ENCODE peak calls at places on chromosomes 11 and 22, in ten cellular contexts. G, W, P, N, Q, C, V, X, Z and F are unnamed samples.

GRCh38 chr11:10942621-10943020 is 84.8 kb upstream of the ZBED5 start:
- DNase-seq in G (no peak), W (no peak), P (no peak), N (no peak), Q (no peak), C (no peak), V (no peak), X (no peak), Z (no peak), F (no peak)

GRCh38 chr11:119108151-119108856 is 1.2 kb downstream of the C2CD2L start:
- DNase-seq in G (no peak), W (no peak), P (peak), N (peak), Q (peak), C (no peak), V (no peak), X (no peak), Z (no peak), F (no peak)

GRCh38 chr22:44537016-44537936 is 39.2 kb upstream of the RTL6 start:
- DNase-seq in G (no peak), W (no peak), P (no peak), N (peak), Q (no peak), C (no peak), V (no peak), X (peak), Z (no peak), F (no peak)

GRCh38 chr22:32994046-32994827 is 63.9 kb downstream of the SYN3 start:
- DNase-seq in G (no peak), W (no peak), P (no peak), N (peak), Q (no peak), C (peak), V (no peak), X (peak), Z (peak), F (no peak)

GRCh38 chr22:47174096-47174495 is 411.6 kb downstream of the TBC1D22A start:
- DNase-seq in G (no peak), W (no peak), P (no peak), N (no peak), Q (no peak), C (no peak), V (no peak), X (no peak), Z (no peak), F (no peak)

GRCh38 chr11:77596626-77597025 is 6.9 kb downstream of the AQP11 start:
- DNase-seq in G (no peak), W (no peak), P (no peak), N (no peak), Q (no peak), C (no peak), V (no peak), X (no peak), Z (no peak), F (no peak)

GRCh38 chr11:57324886-57325734 is at the start of gene TNKS1BP1:
- DNase-seq in G (peak), W (peak), P (peak), N (peak), Q (peak), C (peak), V (peak), X (peak), Z (peak), F (peak)

GRCh38 chr11:70584786-70585545 is 186.6 kb downstream of the CTTN start:
- DNase-seq in G (no peak), W (no peak), P (no peak), N (no peak), Q (no peak), C (no peak), V (no peak), X (peak), Z (no peak), F (no peak)

GRCh38 chr11:134616048-134616447 is 204.0 kb upstream of the B3GAT1 start:
- DNase-seq in G (no peak), W (no peak), P (no peak), N (no peak), Q (no peak), C (no peak), V (no peak), X (no peak), Z (no peak), F (no peak)

GRCh38 chr11:11512929-11513328 is 108.9 kb downstream of the GALNT18 start:
- DNase-seq in G (no peak), W (no peak), P (no peak), N (no peak), Q (no peak), C (no peak), V (no peak), X (no peak), Z (no peak), F (no peak)

GRCh38 chr22:19691721-19692341 is 22.5 kb upstream of the SEPTIN5 start:
- DNase-seq in G (no peak), W (no peak), P (no peak), N (peak), Q (no peak), C (no peak), V (no peak), X (no peak), Z (no peak), F (no peak)

GRCh38 chr22:49948116-49948515 is 12.5 kb upstream of the PIM3 start:
- DNase-seq in G (no peak), W (no peak), P (no peak), N (no peak), Q (no peak), C (no peak), V (no peak), X (no peak), Z (no peak), F (no peak)

GRCh38 chr22:20292108-20292507 is 24.0 kb upstream of the RTN4R start:
- DNase-seq in G (no peak), W (no peak), P (no peak), N (no peak), Q (no peak), C (no peak), V (no peak), X (no peak), Z (no peak), F (no peak)

GRCh38 chr11:9060700-9061111 is 30.7 kb downstream of the SCUBE2 start:
- DNase-seq in G (no peak), W (no peak), P (no peak), N (peak), Q (no peak), C (no peak), V (peak), X (no peak), Z (peak), F (no peak)

GRCh38 chr11:8870461-8871282 is 40.3 kb upstream of the AKIP1 start:
- DNase-seq in G (no peak), W (no peak), P (peak), N (peak), Q (peak), C (no peak), V (no peak), X (peak), Z (peak), F (peak)

GRCh38 chr11:298406-299065 is 790 bp downstream of the IFITM5 start:
- DNase-seq in G (no peak), W (no peak), P (no peak), N (no peak), Q (no peak), C (no peak), V (no peak), X (peak), Z (no peak), F (no peak)

GRCh38 chr11:16981651-16982194 is 32.5 kb downstream of the PLEKHA7 start:
- DNase-seq in G (no peak), W (no peak), P (no peak), N (peak), Q (no peak), C (peak), V (no peak), X (no peak), Z (peak), F (peak)

GRCh38 chr11:78039919-78040671 is 17.0 kb upstream of the KCTD14 start:
- DNase-seq in G (peak), W (no peak), P (peak), N (no peak), Q (peak), C (peak), V (no peak), X (peak), Z (no peak), F (peak)

GRCh38 chr22:36599771-36600170 is 70.8 kb upstream of the EIF3D start:
- DNase-seq in G (no peak), W (no peak), P (no peak), N (no peak), Q (no peak), C (no peak), V (no peak), X (no peak), Z (no peak), F (no peak)

GRCh38 chr22:30541979-30542810 is 4.3 kb downstream of the SEC14L6 start:
- DNase-seq in G (no peak), W (no peak), P (no peak), N (peak), Q (no peak), C (no peak), V (no peak), X (no peak), Z (peak), F (no peak)

GRCh38 chr11:1506981-1507380 is 20.4 kb upstream of the MOB2 start:
- DNase-seq in G (no peak), W (no peak), P (no peak), N (no peak), Q (no peak), C (no peak), V (no peak), X (no peak), Z (no peak), F (no peak)

GRCh38 chr11:16361108-16361869 is 4.9 kb upstream of the SOX6 start:
- DNase-seq in G (no peak), W (no peak), P (no peak), N (peak), Q (peak), C (no peak), V (no peak), X (no peak), Z (no peak), F (no peak)

GRCh38 chr22:25397616-25398015 is 166.9 kb upstream of the GRK3 start:
- DNase-seq in G (no peak), W (no peak), P (no peak), N (no peak), Q (no peak), C (no peak), V (no peak), X (no peak), Z (no peak), F (no peak)

GRCh38 chr11:67347964-67348749 is 5.2 kb downstream of the POLD4 start:
- DNase-seq in G (no peak), W (no peak), P (no peak), N (no peak), Q (no peak), C (no peak), V (no peak), X (no peak), Z (no peak), F (no peak)

GRCh38 chr11:109123811-109124787 is 297.9 kb upstream of the C11orf87 start:
- DNase-seq in G (no peak), W (no peak), P (peak), N (peak), Q (peak), C (no peak), V (no peak), X (no peak), Z (no peak), F (no peak)

GRCh38 chr22:21867528-21868266 is at the start of gene MAPK1:
- DNase-seq in G (peak), W (peak), P (peak), N (peak), Q (peak), C (peak), V (peak), X (peak), Z (peak), F (peak)